ENCODE peak calls at places on chromosome 9, in eight cellular contexts. Z is astrocyte, E is tibial nerve, O is AG09319, W is Caco-2, S is AG10803, V is WERI-Rb-1, J is left ventricle myocardium inferior. P is an unnamed sample.

GRCh38 chr9:89808076-89808701 is 203.4 kb downstream of the GADD45G start:
- DNase-seq in Z (no peak), E (no peak), O (no peak), W (no peak), S (no peak), V (peak; percentile 36), J (no peak), P (no peak)

GRCh38 chr9:20226345-20226744 is 396.0 kb downstream of the MLLT3 start:
- DNase-seq in Z (no peak), E (no peak), O (no peak), W (no peak), S (no peak), V (no peak), J (no peak), P (no peak)

GRCh38 chr9:101397746-101398334 is 578 bp downstream of the MRPL50 start:
- DNase-seq in Z (no peak), E (no peak), O (no peak), W (no peak), S (peak; percentile 15), V (no peak), J (no peak), P (no peak)

GRCh38 chr9:97873410-97873809 is 20.4 kb downstream of the FOXE1 start:
- DNase-seq in Z (no peak), E (no peak), O (no peak), W (no peak), S (no peak), V (no peak), J (no peak), P (no peak)

GRCh38 chr9:38284768-38285080 is 107.8 kb upstream of the ALDH1B1 start:
- DNase-seq in Z (no peak), E (no peak), O (no peak), W (no peak), S (no peak), V (no peak), J (no peak), P (no peak)

GRCh38 chr9:77996696-77997095 is 34.9 kb downstream of the GNAQ start:
- DNase-seq in Z (no peak), E (no peak), O (no peak), W (no peak), S (no peak), V (no peak), J (no peak), P (no peak)

GRCh38 chr9:78038620-78039300 is 7.1 kb upstream of the GNAQ start:
- DNase-seq in Z (no peak), E (no peak), O (no peak), W (no peak), S (no peak), V (no peak), J (no peak), P (no peak)

GRCh38 chr9:131477367-131477766 is 25.4 kb upstream of the POMT1 start:
- DNase-seq in Z (no peak), E (no peak), O (no peak), W (no peak), S (no peak), V (no peak), J (no peak), P (no peak)

GRCh38 chr9:101635473-101635872 is 40.7 kb upstream of the PPP3R2 start:
- DNase-seq in Z (no peak), E (no peak), O (no peak), W (no peak), S (no peak), V (no peak), J (no peak), P (no peak)

GRCh38 chr9:91071185-91071990 is 269.8 kb downstream of the SYK start:
- DNase-seq in Z (peak; percentile 92), E (no peak), O (peak; percentile 54), W (no peak), S (peak; percentile 95), V (no peak), J (no peak), P (no peak)

DNA sequence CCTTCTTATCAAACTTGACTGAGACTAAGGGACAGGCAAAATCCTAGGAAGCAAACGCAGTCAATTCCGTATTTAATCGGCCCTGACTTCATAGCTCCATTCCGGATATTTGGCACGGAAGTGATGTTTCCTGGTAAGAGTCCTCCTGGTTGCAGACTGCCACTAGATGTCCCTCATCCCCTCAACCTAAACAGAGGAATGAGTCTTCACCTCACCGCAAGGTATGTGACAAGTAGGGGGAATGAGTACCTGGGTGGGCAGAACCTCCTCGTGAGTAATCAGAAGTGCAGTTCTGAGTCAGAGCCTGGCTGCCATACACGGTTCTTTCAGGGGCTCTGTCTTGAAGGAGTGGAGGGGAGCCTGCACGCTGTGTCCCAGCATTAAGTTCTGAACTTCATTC is 173.6 kb downstream of the MUSK start:
- DNase-seq in Z (peak; percentile 79), E (no peak), O (no peak), W (no peak), S (no peak), V (no peak), J (no peak), P (no peak)
- TF ChIP-seq CTCF in Z (no peak), E (no peak), O (no peak), W (peak; percentile 45), S (no peak), V (no peak), J (no peak), P (no peak)

DNA sequence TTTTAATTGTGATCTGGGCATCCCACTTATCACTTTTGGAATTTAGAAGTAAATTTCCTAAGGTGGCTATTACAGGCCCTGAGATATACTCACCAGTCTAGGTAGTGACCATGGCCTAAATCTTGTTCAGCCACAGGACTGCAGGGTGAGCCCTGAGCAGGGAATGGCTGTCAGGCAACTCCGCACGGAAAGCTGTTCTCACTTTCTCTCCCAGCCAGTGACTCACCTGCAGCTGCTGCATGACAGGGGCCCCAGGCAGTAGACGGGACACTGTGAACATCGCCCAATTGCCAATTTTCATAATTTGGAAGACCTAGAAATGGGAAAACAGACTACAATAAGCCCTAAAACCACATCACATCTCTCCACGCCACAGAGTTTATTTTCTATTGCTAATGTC is 69.6 kb upstream of the TAF1L start:
- DNase-seq in Z (peak; percentile 86), E (no peak), O (no peak), W (no peak), S (peak; percentile 15), V (no peak), J (no peak), P (no peak)
- TF ChIP-seq CTCF in Z (no peak), E (no peak), O (no peak), W (no peak), S (no peak), V (no peak), J (no peak), P (no peak)

GRCh38 chr9:137296214-137297059 is 5.6 kb downstream of the NRARP start:
- DNase-seq in Z (peak; percentile 33), E (no peak), O (no peak), W (no peak), S (no peak), V (no peak), J (peak; percentile 73), P (no peak)

GRCh38 chr9:137295313-137296213 is 6.5 kb downstream of the NRARP start:
- DNase-seq in Z (no peak), E (no peak), O (no peak), W (no peak), S (no peak), V (no peak), J (no peak), P (peak; percentile 70)

GRCh38 chr9:137293482-137294090 is 8.5 kb downstream of the NRARP start:
- DNase-seq in Z (no peak), E (no peak), O (no peak), W (peak; percentile 88), S (no peak), V (no peak), J (no peak), P (no peak)

GRCh38 chr9:137294091-137294683 is 7.9 kb downstream of the NRARP start:
- DNase-seq in Z (peak; percentile 26), E (no peak), O (no peak), W (peak; percentile 93), S (no peak), V (no peak), J (no peak), P (no peak)

DNA sequence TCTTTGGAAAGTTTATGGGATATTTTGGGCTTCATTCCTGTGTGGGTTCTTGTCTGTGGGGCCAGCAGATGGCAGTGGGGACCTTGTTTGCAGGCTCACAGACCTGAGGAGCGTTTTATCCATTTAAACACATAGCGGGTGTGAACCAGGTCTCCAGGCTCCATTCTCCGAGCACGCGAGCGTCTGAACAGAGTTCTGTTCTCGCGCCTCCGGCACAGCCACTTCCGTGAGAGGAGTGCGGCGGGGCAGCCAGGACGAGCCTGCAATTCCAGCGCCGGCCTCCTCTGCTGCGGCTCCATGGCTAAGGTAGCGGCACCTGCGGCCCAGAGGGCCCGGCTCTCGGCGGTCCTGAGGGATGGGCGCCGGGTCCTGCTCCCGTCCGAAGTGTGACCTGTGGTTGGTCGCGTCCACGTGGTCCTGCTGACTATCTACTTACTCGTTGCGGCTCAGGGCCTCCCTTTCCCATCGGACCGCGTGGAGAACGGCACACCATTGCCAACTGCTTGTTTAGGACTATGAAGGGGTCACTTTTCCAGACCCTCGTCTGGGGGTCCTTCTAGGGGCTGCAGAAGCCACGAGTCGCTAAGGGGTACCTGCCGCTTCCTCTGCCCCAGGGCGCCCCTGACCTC is 7.3 kb downstream of the NRARP start:
- DNase-seq in Z (no peak), E (no peak), O (no peak), W (no peak), S (no peak), V (peak; percentile 64), J (no peak), P (no peak)
- TF ChIP-seq CTCF in Z (peak; percentile 17), E (no peak), O (peak; percentile 12), W (no peak), S (peak; percentile 37), V (peak; percentile 33), J (peak; percentile 45), P (peak; percentile 45)

DNA sequence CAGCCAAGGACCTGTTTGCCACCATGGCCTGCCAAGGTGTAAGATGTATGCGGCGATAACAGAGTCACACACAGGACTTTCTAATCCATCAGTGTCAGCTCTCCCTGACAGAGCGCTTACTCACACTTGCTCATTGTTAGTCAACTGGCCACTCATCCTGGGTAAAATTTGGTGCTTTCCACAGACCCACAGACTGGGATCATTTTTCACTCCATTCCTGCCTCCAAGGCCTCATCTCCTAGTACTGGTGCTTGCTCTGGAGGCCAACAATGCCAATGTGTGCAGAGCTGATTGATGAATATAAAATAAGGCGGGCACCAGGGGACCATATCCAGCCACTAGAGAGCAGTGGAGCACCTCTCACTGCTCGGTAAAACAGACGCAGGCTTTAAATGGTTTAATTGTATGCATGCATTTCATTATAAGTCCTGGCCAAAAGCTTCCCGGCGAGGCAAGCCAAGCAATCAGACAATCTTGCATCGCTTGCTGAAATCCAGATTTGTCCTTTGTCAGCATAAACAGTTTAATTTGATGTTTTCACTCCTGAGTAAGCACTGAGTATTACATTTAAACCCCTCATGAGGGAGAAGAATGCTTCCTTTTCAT is 22.3 kb downstream of the PSMB7 start:
- DNase-seq in Z (peak; percentile 95), E (no peak), O (peak; percentile 73), W (no peak), S (peak; percentile 83), V (peak; percentile 22), J (no peak), P (peak; percentile 26)
- TF ChIP-seq CTCF in Z (peak; percentile 58), E (no peak), O (peak; percentile 71), W (peak; percentile 24), S (peak; percentile 60), V (peak; percentile 55), J (peak; percentile 23), P (peak; percentile 64)